ENCODE peak calls at places on chromosomes 3 and 15, in nine cellular contexts. L is left ventricle myocardium inferior; Y is anterior cingulate cortex; E is nephron progenitor cell; J is activated naive CD8-positive, alpha-beta T cell treated with anti-CD3 and anti-CD28 coated beads, Interleukin-2, amount 50 U/mL, for 16 hours; A is astrocyte of the spinal cord; C is GM06990; B is stimulated activated CD8-positive, alpha-beta memory T cell treated with anti-CD3 and anti-CD28 coated beads, Interleukin-4, amount 100 ng/mL, for 24 hours; D is AG20443. K is an unnamed sample.

GRCh38 chr3:73503781-73504180 is 121.0 kb downstream of the PDZRN3 start:
- DNase-seq in L (no peak), D (no peak), E (no peak), Y (no peak), C (peak; percentile 12), J (no peak), B (no peak), A (no peak), K (no peak)

GRCh38 chr3:43032646-43033628 is 53.8 kb downstream of the GASK1A start:
- DNase-seq in L (no peak), C (no peak), A (no peak), B (no peak), E (no peak), J (no peak), D (no peak), Y (no peak), K (no peak)

GRCh38 chr15:23670970-23671369 is 16.1 kb downstream of the NDN start:
- DNase-seq in E (no peak), D (no peak), A (no peak), C (no peak), L (no peak), B (no peak), Y (no peak), J (no peak), K (no peak)

GRCh38 chr15:58392611-58393161 is 39.1 kb upstream of the LIPC start:
- DNase-seq in B (no peak), C (no peak), E (no peak), L (no peak), A (no peak), J (no peak), Y (no peak), D (no peak), K (no peak)

GRCh38 chr15:98560338-98560737 is 88.0 kb upstream of the IGF1R start:
- DNase-seq in A (no peak), L (no peak), J (no peak), Y (no peak), B (no peak), C (no peak), D (no peak), E (no peak), K (no peak)

GRCh38 chr3:13405614-13406013 is 14.5 kb downstream of the NUP210 start:
- DNase-seq in B (no peak), J (no peak), C (no peak), Y (no peak), D (no peak), A (no peak), L (no peak), E (no peak), K (no peak)

GRCh38 chr3:172213168-172213567 is 173.8 kb downstream of the FNDC3B start:
- DNase-seq in Y (no peak), E (no peak), C (no peak), A (no peak), J (no peak), L (no peak), B (no peak), D (no peak), K (no peak)

GRCh38 chr3:122572940-122573412 is 4.5 kb upstream of the PARP15 start:
- DNase-seq in J (no peak), D (no peak), Y (no peak), A (peak; percentile 30), B (no peak), C (peak; percentile 38), L (no peak), E (no peak), K (no peak)

GRCh38 chr15:29636140-29636539 is 186.1 kb downstream of the TJP1 start:
- DNase-seq in Y (no peak), C (no peak), E (no peak), L (no peak), D (no peak), J (no peak), A (no peak), B (no peak), K (no peak)

GRCh38 chr3:31704651-31705179 is 172.0 kb downstream of the STT3B start:
- DNase-seq in A (peak; percentile 46), L (no peak), J (no peak), Y (peak; percentile 58), B (no peak), C (no peak), E (no peak), D (peak; percentile 60), K (no peak)

K was measured in mesothelial cell of epicardium.